ENCODE peak calls at places on chromosomes 3 and 15, in nine cellular contexts. W is activated CD4-positive, alpha-beta T cell treated with anti-CD3 and anti-CD28 coated beads for 4 hours; Q is GM12891; L is occipital lobe; Y is activated T-cell treated with anti-CD3 and anti-CD28 coated beads, Interleukin-2, amount 50 U/mL, for 1 hour; B is stimulated activated CD4-positive, alpha-beta T cell treated with anti-CD3 and anti-CD28 coated beads, TNF-alpha, amount 100 ng/mL, for 48 hours; S is NB4; P is MCF 10A; E is HTR-8/SVneo. H is an unnamed sample.
A peak's percentile ranks its signal among the peaks of the same experiment; 100 is the strongest.

GRCh38 chr3:16866447-16867025 is 18.2 kb upstream of the PLCL2 start:
- DNase-seq in P (peak; percentile 51), Y (no peak), E (peak; percentile 51), B (no peak), Q (no peak), S (peak; percentile 68), L (no peak), W (no peak), H (peak; percentile 24)

GRCh38 chr15:98667521-98668179 is 19.3 kb downstream of the IGF1R start:
- DNase-seq in L (no peak), P (peak; percentile 8), E (no peak), Y (no peak), B (no peak), W (no peak), Q (no peak), S (no peak), H (no peak)

GRCh38 chr3:77459926-77460325 is 420.0 kb downstream of the ROBO2 start:
- DNase-seq in Q (no peak), L (no peak), S (no peak), W (no peak), P (peak; percentile 10), Y (no peak), B (no peak), E (no peak), H (no peak)

GRCh38 chr15:80462111-80462510 is 57.9 kb downstream of the ARNT2 start:
- DNase-seq in L (no peak), Y (no peak), W (no peak), E (no peak), Q (no peak), S (no peak), B (no peak), P (no peak), H (no peak)

GRCh38 chr15:63876085-63876662 is 42.4 kb upstream of the HERC1 start:
- DNase-seq in Y (no peak), E (no peak), W (no peak), Q (no peak), B (no peak), L (no peak), S (peak; percentile 63), P (no peak), H (no peak)

GRCh38 chr3:64457811-64458210 is 230.0 kb downstream of the ADAMTS9 start:
- DNase-seq in Q (no peak), Y (no peak), B (no peak), P (no peak), S (no peak), E (no peak), W (no peak), L (no peak), H (no peak)

GRCh38 chr15:90994059-90994416 is 297 bp downstream of the PRC1 start:
- DNase-seq in E (no peak), S (no peak), B (no peak), Q (no peak), W (peak; percentile 4), P (no peak), L (no peak), Y (no peak), H (no peak)

GRCh38 chr3:195573611-195574496 is 9.9 kb downstream of the APOD start:
- DNase-seq in B (no peak), Y (no peak), S (no peak), P (no peak), Q (no peak), L (no peak), W (no peak), E (no peak), H (no peak)

GRCh38 chr3:65466300-65466988 is 572.3 kb downstream of the MAGI1 start:
- DNase-seq in W (no peak), Q (no peak), B (no peak), Y (no peak), P (no peak), E (no peak), L (no peak), S (no peak), H (no peak)

GRCh38 chr15:80059786-80060489 is 462 bp downstream of the ZFAND6 start:
- DNase-seq in L (no peak), E (peak; percentile 53), Q (peak; percentile 59), W (no peak), S (peak; percentile 86), Y (no peak), B (peak; percentile 29), P (peak; percentile 54), H (peak; percentile 70)

GRCh38 chr15:35737521-35737920 is 191.6 kb upstream of the DPH6 start:
- DNase-seq in B (no peak), Q (no peak), P (no peak), L (no peak), S (no peak), E (peak; percentile 10), Y (no peak), W (no peak), H (no peak)

GRCh38 chr3:196740476-196741400 is 1.1 kb downstream of the PAK2 start:
- DNase-seq in Y (no peak), B (no peak), P (peak; percentile 50), S (peak; percentile 51), W (peak; percentile 50), Q (no peak), E (no peak), L (peak; percentile 28), H (peak; percentile 63)

GRCh38 chr3:141275032-141275422 is 43.4 kb downstream of the PXYLP1 start:
- DNase-seq in E (no peak), W (no peak), Q (no peak), Y (no peak), P (no peak), L (no peak), S (peak; percentile 71), B (no peak), H (no peak)

GRCh38 chr15:83119968-83120581 is 12.6 kb downstream of the TM6SF1 start:
- DNase-seq in L (no peak), P (no peak), S (no peak), Y (no peak), B (no peak), Q (no peak), E (no peak), W (no peak), H (no peak)

GRCh38 chr3:54094926-54095325 is 27.4 kb upstream of the CACNA2D3 start:
- DNase-seq in Q (no peak), E (no peak), P (peak; percentile 23), Y (no peak), B (no peak), S (no peak), L (no peak), W (no peak), H (no peak)

GRCh38 chr3:124260206-124260915 is 268.4 kb upstream of the ROPN1 start:
- DNase-seq in Q (no peak), Y (no peak), B (no peak), P (peak; percentile 69), W (no peak), S (peak; percentile 16), L (peak; percentile 69), E (peak; percentile 29), H (no peak)

GRCh38 chr3:52005571-52005986 is 9.9 kb upstream of the RPL29 start:
- DNase-seq in B (no peak), S (no peak), Y (no peak), L (peak; percentile 54), E (peak; percentile 75), W (no peak), P (no peak), Q (no peak), H (no peak)

GRCh38 chr3:32998631-32999451 is 47.4 kb downstream of the CCR4 start:
- DNase-seq in Y (no peak), P (no peak), E (no peak), S (no peak), Q (no peak), W (no peak), L (no peak), B (no peak), H (no peak)

GRCh38 chr3:79125313-79125984 is 642.3 kb downstream of the ROBO1 start:
- DNase-seq in B (no peak), L (no peak), W (no peak), S (no peak), E (no peak), P (no peak), Q (no peak), Y (no peak), H (no peak)

GRCh38 chr3:114092151-114093000 is 35.8 kb downstream of the QTRT2 start:
- DNase-seq in E (no peak), Y (no peak), B (no peak), L (no peak), W (no peak), Q (no peak), P (no peak), S (peak; percentile 75), H (peak; percentile 8)

GRCh38 chr3:150511096-150511670 is 35.1 kb downstream of the SERP1 start:
- DNase-seq in E (no peak), Y (no peak), W (no peak), B (no peak), P (no peak), S (no peak), Q (no peak), L (no peak), H (no peak)

GRCh38 chr15:30905821-30906220 is 2.1 kb downstream of the FAN1 start:
- DNase-seq in P (no peak), W (no peak), Q (no peak), B (no peak), L (no peak), S (no peak), Y (no peak), E (no peak), H (no peak)

GRCh38 chr3:197458906-197459470 is 96.8 kb downstream of the BDH1 start:
- DNase-seq in B (no peak), Q (no peak), E (no peak), S (no peak), Y (no peak), L (no peak), W (no peak), P (no peak), H (no peak)

GRCh38 chr15:83846847-83847246 is 192.9 kb downstream of the ADAMTSL3 start:
- DNase-seq in E (no peak), S (peak; percentile 56), P (peak; percentile 81), Q (no peak), L (no peak), Y (no peak), W (no peak), B (no peak), H (no peak)

GRCh38 chr3:106172780-106173179 is 304.0 kb upstream of the CBLB start:
- DNase-seq in P (no peak), Y (no peak), Q (no peak), B (no peak), W (no peak), E (no peak), S (no peak), L (no peak), H (peak; percentile 39)

GRCh38 chr3:158918008-158918407 is 116.2 kb downstream of the MFSD1 start:
- DNase-seq in S (peak; percentile 55), Y (no peak), E (peak; percentile 52), B (no peak), L (peak; percentile 9), P (peak; percentile 70), Q (peak; percentile 9), W (no peak), H (peak; percentile 50)

GRCh38 chr3:131083190-131083863 is 56.6 kb downstream of the NEK11 start:
- DNase-seq in E (no peak), S (no peak), W (no peak), B (no peak), Q (no peak), Y (no peak), P (peak; percentile 1), L (peak; percentile 87), H (no peak)

GRCh38 chr3:58271901-58272501 is 34.0 kb upstream of the RPP14 start:
- DNase-seq in E (peak; percentile 78), Q (no peak), P (peak; percentile 80), S (peak; percentile 68), Y (no peak), W (no peak), B (no peak), L (no peak), H (peak; percentile 19)

GRCh38 chr3:52054689-52055511 is 1.5 kb downstream of the DUSP7 start:
- DNase-seq in P (no peak), W (peak; percentile 18), E (no peak), B (no peak), Q (no peak), S (peak; percentile 52), Y (peak; percentile 40), L (no peak), H (peak; percentile 22)

GRCh38 chr15:66838202-66838601 is 136.2 kb downstream of the SMAD6 start:
- DNase-seq in P (no peak), Y (no peak), E (no peak), L (no peak), Q (no peak), B (no peak), W (no peak), S (no peak), H (no peak)

GRCh38 chr3:147356909-147357733 is 49.2 kb downstream of the ZIC4 start:
- DNase-seq in L (no peak), W (no peak), Y (no peak), P (no peak), E (no peak), Q (no peak), S (no peak), B (no peak), H (no peak)

H was measured in OCI-M1.